ENCODE peak calls at places on chromosomes 13 and 19, in five cellular contexts. R is astrocyte of the spinal cord, Q is left lung, Z is fibroblast of mammary gland, A is retinal pigment epithelial cell. I is an unnamed sample.

GRCh38 chr19:46635920-46636761 is at the start of gene GNG8:
- DNase-seq in A (no peak), Q (no peak), R (no peak), Z (no peak), I (no peak)

GRCh38 chr19:6527893-6528543 is 2.8 kb upstream of the TNFSF9 start:
- DNase-seq in R (no peak), Z (no peak), Q (no peak), A (no peak), I (no peak)

GRCh38 chr19:12140545-12141404 is 625 bp upstream of the ZNF20 start:
- DNase-seq in R (peak), Z (peak), Q (peak), A (peak), I (peak)

GRCh38 chr13:113577881-113578435 is 6.6 kb upstream of the TFDP1 start:
- DNase-seq in Z (no peak), Q (no peak), R (no peak), A (no peak), I (no peak)

GRCh38 chr13:32209670-32210069 is 105.5 kb downstream of the ZAR1L start:
- DNase-seq in Z (peak), R (no peak), Q (no peak), A (no peak), I (peak)

GRCh38 chr13:33494596-33495214 is 209.2 kb upstream of the STARD13 start:
- DNase-seq in A (peak), Q (no peak), R (peak), Z (peak), I (peak)

GRCh38 chr13:33111414-33112110 is 95.3 kb downstream of the KL start:
- DNase-seq in Q (no peak), A (no peak), Z (peak), R (peak), I (peak)

GRCh38 chr13:59176775-59177174 is 987.0 kb downstream of the DIAPH3 start:
- DNase-seq in R (no peak), Q (no peak), A (no peak), Z (no peak), I (peak)

GRCh38 chr13:31824705-31825512 is 85.6 kb downstream of the RXFP2 start:
- DNase-seq in Z (peak), Q (no peak), R (peak), A (no peak), I (peak)

GRCh38 chr13:113753171-113753570 is 5.9 kb upstream of the TMEM255B start:
- DNase-seq in Q (no peak), A (no peak), Z (no peak), R (no peak), I (no peak)

GRCh38 chr19:19185853-19186728 is 5.9 kb downstream of the BORCS8 start:
- DNase-seq in R (no peak), Q (no peak), A (no peak), Z (peak), I (peak)

GRCh38 chr13:94054159-94054558 is 425.3 kb downstream of the DCT start:
- DNase-seq in Z (no peak), A (no peak), R (no peak), Q (no peak), I (no peak)

GRCh38 chr13:77907653-77908341 is 10.8 kb downstream of the EDNRB start:
- DNase-seq in Z (no peak), R (no peak), A (no peak), Q (no peak), I (peak)

GRCh38 chr13:86945596-86945995 is 725.6 kb upstream of the SLITRK5 start:
- DNase-seq in R (no peak), A (no peak), Z (peak), Q (no peak), I (no peak)

GRCh38 chr19:52227980-52228379 is 38.1 kb downstream of the PPP2R1A start:
- DNase-seq in R (no peak), Z (no peak), Q (no peak), A (no peak), I (no peak)

GRCh38 chr13:111474136-111475002 is 153.9 kb downstream of the TEX29 start:
- DNase-seq in Z (peak), R (peak), Q (no peak), A (no peak), I (peak)

GRCh38 chr13:110047511-110047910 is 259.4 kb downstream of the COL4A1 start:
- DNase-seq in R (peak), Q (peak), Z (peak), A (peak), I (peak)

GRCh38 chr13:110886475-110887241 is 28.2 kb downstream of the ANKRD10 start:
- DNase-seq in R (no peak), A (no peak), Q (no peak), Z (no peak), I (no peak)

GRCh38 chr13:45742985-45743384 is 40.9 kb downstream of the CBY2 start:
- DNase-seq in Q (no peak), R (no peak), Z (no peak), A (no peak), I (no peak)

GRCh38 chr13:45737571-45738002 is 35.5 kb downstream of the CBY2 start:
- DNase-seq in A (no peak), R (no peak), Q (no peak), Z (no peak), I (no peak)
- TF ChIP-seq CTCF in A (peak), R (peak), Q (no peak), Z (peak), I (peak)

GRCh38 chr19:14058182-14059092 is 3.4 kb downstream of the PALM3 start:
- DNase-seq in A (no peak), Q (no peak), R (no peak), Z (no peak), I (no peak)

GRCh38 chr19:14061081-14061749 is 661 bp downstream of the PALM3 start:
- DNase-seq in Z (no peak), A (no peak), Q (no peak), R (no peak), I (peak)

GRCh38 chr19:14059652-14060155 is 2.2 kb downstream of the PALM3 start:
- DNase-seq in A (no peak), Q (no peak), Z (no peak), R (no peak), I (no peak)

GRCh38 chr19:14056741-14057356 is 5.0 kb downstream of the PALM3 start:
- DNase-seq in Q (no peak), A (no peak), Z (no peak), R (no peak), I (no peak)

DNA sequence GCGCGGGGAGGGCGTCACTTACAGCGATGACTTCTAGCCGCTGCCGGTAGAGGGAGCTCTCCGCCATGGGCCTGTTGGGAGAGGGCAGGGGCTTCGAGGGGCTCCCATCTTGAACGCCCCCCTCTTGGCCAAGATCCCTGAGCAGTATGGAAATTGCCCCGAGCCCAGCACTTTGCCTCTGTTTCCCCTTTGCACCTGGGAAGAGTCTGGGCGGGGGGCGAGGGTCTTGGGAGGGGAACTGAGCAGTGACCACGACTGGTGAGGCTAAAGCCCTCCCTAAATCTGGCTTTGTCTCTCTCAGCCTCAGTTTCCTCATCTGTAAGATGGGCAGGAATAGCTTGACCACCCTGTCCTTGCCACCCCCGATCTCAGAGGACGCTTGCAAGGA is 2.8 kb downstream of the PALM3 start:
- DNase-seq in R (no peak), Z (no peak), Q (no peak), A (no peak), I (no peak)
- TF ChIP-seq CTCF in R (peak), Z (peak), Q (peak), A (peak), I (peak)

GRCh38 chr13:24407844-24408243 is 98.5 kb downstream of the C1QTNF9 start:
- DNase-seq in Q (no peak), Z (no peak), A (no peak), R (no peak), I (no peak)
- TF ChIP-seq CTCF in Q (no peak), Z (peak), A (peak), R (no peak), I (peak)

DNA sequence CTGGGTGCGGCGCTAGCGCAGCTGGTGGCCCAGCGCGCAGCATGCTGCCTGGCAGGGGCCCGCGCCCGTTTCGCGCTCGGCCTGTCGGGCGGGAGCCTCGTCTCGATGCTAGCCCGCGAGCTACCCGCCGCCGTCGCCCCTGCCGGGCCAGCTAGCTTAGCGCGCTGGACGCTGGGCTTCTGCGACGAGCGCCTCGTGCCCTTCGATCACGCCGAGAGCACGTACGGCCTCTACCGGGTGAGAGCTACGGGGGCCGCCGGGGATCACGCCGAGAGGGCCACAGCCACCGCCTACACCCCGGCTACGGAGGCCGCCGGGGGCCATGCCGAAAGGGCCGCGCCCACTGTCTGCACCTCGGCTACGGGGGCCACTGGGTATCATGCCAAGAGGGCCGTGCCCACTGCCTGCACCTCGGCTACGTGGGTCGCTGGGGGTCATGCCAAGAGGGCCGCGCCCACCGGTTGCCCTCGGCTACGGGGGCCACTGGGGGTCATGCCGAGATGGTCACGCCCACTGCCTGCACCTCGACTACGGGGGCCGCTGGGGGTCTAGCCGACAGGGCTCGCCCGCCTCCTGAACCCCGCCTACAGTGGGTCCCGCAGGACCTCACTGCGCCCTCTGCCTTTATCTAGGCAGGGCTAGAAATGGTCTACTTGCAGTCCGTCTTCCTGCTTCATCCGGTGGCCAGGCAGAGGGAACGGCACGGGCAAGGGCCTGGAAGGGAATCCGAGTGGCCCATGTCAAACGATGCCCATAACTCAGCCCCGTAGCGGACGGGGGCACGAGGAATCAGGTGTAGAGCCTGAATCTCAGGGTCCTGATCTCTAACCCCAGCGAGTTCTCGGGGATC is 500 bp downstream of the PGLS start:
- DNase-seq in A (peak), Z (peak), R (peak), Q (peak), I (peak)
- TF ChIP-seq CTCF in A (peak), Z (peak), R (no peak), Q (no peak), I (peak)

DNA sequence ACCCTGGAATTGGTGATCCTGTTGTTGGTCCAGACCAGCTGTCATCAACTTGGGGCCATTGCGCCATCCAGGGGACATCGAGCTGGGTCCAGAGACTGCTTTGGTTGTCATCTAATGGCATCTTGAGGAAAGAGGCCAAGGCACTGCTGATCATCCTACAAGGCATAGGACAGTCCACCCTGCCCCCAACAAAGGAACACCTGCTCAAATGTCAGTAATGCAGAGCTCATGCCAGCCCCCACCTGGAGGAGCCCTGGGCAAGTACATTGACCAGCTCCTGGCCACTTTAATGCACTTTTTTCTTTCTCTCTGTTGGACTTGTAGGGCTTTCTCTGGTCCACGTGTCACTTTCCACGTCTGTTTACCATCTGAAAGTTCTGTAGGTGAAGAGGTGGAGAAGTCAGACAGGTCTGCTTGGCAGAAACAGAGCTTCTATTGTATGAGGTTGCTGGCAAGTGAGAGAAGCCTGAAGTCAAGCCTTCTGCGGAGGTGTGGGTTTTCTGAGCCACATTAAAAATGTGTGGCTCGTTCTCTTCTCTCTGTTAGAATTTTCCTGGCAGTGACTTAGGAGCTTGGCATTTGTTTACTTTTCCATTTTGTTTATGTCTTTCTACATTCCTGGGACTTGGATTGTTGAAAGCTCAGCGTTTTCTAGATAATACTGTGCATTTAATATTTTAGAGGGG is 124.0 kb upstream of the RNF113B start:
- DNase-seq in Q (no peak), A (peak), Z (no peak), R (peak), I (peak)
- TF ChIP-seq CTCF in Q (no peak), A (no peak), Z (no peak), R (no peak), I (no peak)

DNA sequence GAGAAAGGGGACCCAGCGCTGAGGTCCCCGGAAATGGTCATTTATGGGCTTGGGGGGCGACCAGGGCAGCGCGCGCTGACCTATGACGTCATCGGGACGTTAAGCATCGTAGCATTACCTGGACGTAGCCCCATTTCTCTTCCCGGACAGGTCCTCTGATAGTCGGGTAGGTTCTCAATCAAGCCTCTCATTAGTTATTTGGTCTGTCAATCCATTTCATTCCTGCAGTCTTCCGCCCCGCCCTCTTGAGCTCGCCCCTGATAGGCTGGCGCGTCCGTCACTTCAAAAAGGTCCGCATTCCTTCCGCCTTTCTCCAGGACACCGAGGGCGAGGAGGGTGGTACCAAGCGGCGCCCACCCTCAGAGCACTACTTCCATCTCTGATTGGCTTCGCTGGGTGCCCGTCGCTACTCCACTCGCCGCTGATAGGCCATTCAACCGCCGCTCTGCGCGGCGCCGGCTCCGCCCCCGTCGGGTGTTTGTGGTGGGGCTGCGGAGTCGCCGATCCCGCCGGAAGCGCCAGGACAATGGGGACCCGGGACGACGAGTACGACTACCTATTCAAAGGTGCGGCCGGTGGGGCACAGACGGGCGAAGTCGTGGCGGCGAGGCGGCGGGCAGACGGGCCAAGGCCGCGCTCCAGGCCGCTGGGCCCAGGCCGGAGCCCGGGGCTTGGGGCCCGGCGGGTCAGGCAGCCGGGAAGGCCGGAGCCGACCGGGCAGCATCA is at the start of gene RAB11B:
- DNase-seq in Z (peak), A (peak), Q (peak), R (peak), I (peak)
- TF ChIP-seq CTCF in Z (no peak), A (no peak), Q (no peak), R (no peak), I (no peak)

GRCh38 chr19:42419309-42419708 is 7.9 kb downstream of the LIPE start:
- DNase-seq in Q (peak), Z (no peak), R (no peak), A (no peak), I (no peak)

GRCh38 chr19:42421591-42422031 is 5.6 kb downstream of the LIPE start:
- DNase-seq in Q (peak), A (peak), Z (no peak), R (no peak), I (no peak)

GRCh38 chr19:42421101-42421500 is 6.1 kb downstream of the LIPE start:
- DNase-seq in Q (peak), A (no peak), Z (no peak), R (no peak), I (no peak)

GRCh38 chr19:42422092-42422575 is 5.1 kb downstream of the LIPE start:
- DNase-seq in Z (no peak), A (no peak), Q (no peak), R (no peak), I (no peak)

GRCh38 chr19:42420055-42420544 is 7.1 kb downstream of the LIPE start:
- DNase-seq in A (no peak), Z (peak), R (no peak), Q (peak), I (peak)
- TF ChIP-seq CTCF in A (peak), Z (peak), R (peak), Q (no peak), I (peak)

GRCh38 chr19:1497578-1498235 is 6.7 kb downstream of the REEP6 start:
- DNase-seq in R (no peak), Z (no peak), A (no peak), Q (no peak), I (no peak)
- TF ChIP-seq CTCF in R (no peak), Z (no peak), A (no peak), Q (no peak), I (no peak)

I was measured in fibroblast of pulmonary artery.